ENCODE peak calls at places on chromosomes 6 and 20, in ten cellular contexts. S is pancreas; X is colonic mucosa; L is stomach; D is brain microvascular endothelial cell; P is lower lobe of right lung; Z is HCT116; F is CD8-positive, alpha-beta T cell; G is A673; H is adrenal gland. Q is an unnamed sample.
A peak's percentile ranks its signal among the peaks of the same experiment; 100 is the strongest.

GRCh38 chr20:17568972-17569471 is 853 bp upstream of the DSTN start:
- DNase-seq in S (peak; percentile 87), X (peak; percentile 90), L (peak; percentile 87), D (peak; percentile 97), P (peak; percentile 87), Z (peak; percentile 91), F (no peak), G (peak; percentile 73), H (peak; percentile 87), Q (peak; percentile 93)

GRCh38 chr6:116764557-116764960 is 960 bp downstream of the FAM162B start:
- DNase-seq in S (peak; percentile 60), X (no peak), L (no peak), D (peak; percentile 9), P (no peak), Z (no peak), F (no peak), G (no peak), H (no peak), Q (no peak)

GRCh38 chr6:3119040-3119723 is 671 bp downstream of the BPHL start:
- DNase-seq in S (no peak), X (peak; percentile 37), L (no peak), D (peak; percentile 19), P (no peak), Z (no peak), F (no peak), G (no peak), H (peak; percentile 25), Q (no peak)

GRCh38 chr6:20509211-20509610 is 25.0 kb upstream of the CDKAL1 start:
- DNase-seq in S (no peak), X (no peak), L (no peak), D (no peak), P (no peak), Z (no peak), F (no peak), G (peak; percentile 75), H (no peak), Q (no peak)

GRCh38 chr20:63502671-63503172 is 3.8 kb upstream of the EEF1A2 start:
- DNase-seq in S (no peak), X (no peak), L (no peak), D (no peak), P (peak; percentile 25), Z (no peak), F (no peak), G (no peak), H (no peak), Q (no peak)

GRCh38 chr6:79570129-79570801 is 33.0 kb upstream of the LCA5 start:
- DNase-seq in S (no peak), X (peak; percentile 78), L (peak; percentile 70), D (peak; percentile 72), P (no peak), Z (peak; percentile 80), F (no peak), G (no peak), H (peak; percentile 30), Q (peak; percentile 50)

GRCh38 chr20:47475419-47476044 is 26.2 kb upstream of the NCOA3 start:
- DNase-seq in S (no peak), X (no peak), L (no peak), D (no peak), P (no peak), Z (no peak), F (no peak), G (no peak), H (peak; percentile 22), Q (no peak)

GRCh38 chr6:51049983-51050877 is 231.6 kb downstream of the TFAP2B start:
- DNase-seq in S (no peak), X (no peak), L (no peak), D (peak; percentile 30), P (no peak), Z (no peak), F (no peak), G (no peak), H (no peak), Q (peak; percentile 38)

GRCh38 chr6:106520711-106521367 is 108.5 kb downstream of the RTN4IP1 start:
- DNase-seq in S (no peak), X (peak; percentile 38), L (peak; percentile 50), D (no peak), P (peak; percentile 73), Z (no peak), F (peak; percentile 63), G (no peak), H (peak; percentile 24), Q (no peak)

GRCh38 chr6:76465410-76465809 is 392.9 kb upstream of the IMPG1 start:
- DNase-seq in S (no peak), X (no peak), L (no peak), D (no peak), P (no peak), Z (no peak), F (no peak), G (no peak), H (no peak), Q (no peak)

GRCh38 chr6:19433101-19433500 is 404.1 kb upstream of the ID4 start:
- DNase-seq in S (no peak), X (no peak), L (no peak), D (no peak), P (no peak), Z (no peak), F (no peak), G (peak; percentile 49), H (no peak), Q (no peak)

GRCh38 chr6:1524040-1524480 is 85.7 kb upstream of the FOXC1 start:
- DNase-seq in S (no peak), X (peak; percentile 80), L (peak; percentile 29), D (peak; percentile 32), P (peak; percentile 79), Z (peak; percentile 70), F (peak; percentile 74), G (no peak), H (peak; percentile 55), Q (peak; percentile 12)

GRCh38 chr20:36094497-36094896 is 60.0 kb upstream of the EPB41L1 start:
- DNase-seq in S (no peak), X (peak; percentile 64), L (no peak), D (no peak), P (no peak), Z (no peak), F (no peak), G (no peak), H (no peak), Q (no peak)

GRCh38 chr6:70474751-70475150 is 61.4 kb downstream of the FAM135A start:
- DNase-seq in S (no peak), X (no peak), L (no peak), D (peak; percentile 7), P (no peak), Z (no peak), F (no peak), G (no peak), H (no peak), Q (no peak)

GRCh38 chr6:44404022-44404714 is 16.7 kb downstream of the CDC5L start:
- DNase-seq in S (no peak), X (no peak), L (no peak), D (no peak), P (no peak), Z (no peak), F (no peak), G (no peak), H (no peak), Q (no peak)
- H3K36me3 ChIP-seq in S (peaks cover 24% of the 10 kb centered on the region), X (peaks cover 7% of the 10 kb centered on the region), L (peaks cover 43% of the 10 kb centered on the region), D (peaks cover 44% of the 10 kb centered on the region), P (peaks cover 88% of the 10 kb centered on the region), Z (peaks cover 41% of the 10 kb centered on the region), F (peaks cover 36% of the 10 kb centered on the region), G (peaks cover 82% of the 10 kb centered on the region), H (no peaks in the 10 kb centered on the region), Q (peaks cover 5% of the 10 kb centered on the region)

GRCh38 chr6:31179896-31180295 is 9.4 kb upstream of the POU5F1 start:
- DNase-seq in S (peak; percentile 10), X (no peak), L (no peak), D (no peak), P (no peak), Z (no peak), F (no peak), G (no peak), H (no peak), Q (no peak)
- H3K4me3 ChIP-seq in S (no peak overlapping the region), X (no peak overlapping the region), L (no peak overlapping the region), D (peak overlapping the region; percentile 44), P (peak overlapping the region; percentile 58), Z (no peak overlapping the region), F (peak overlapping the region; percentile 73), G (no peak overlapping the region), H (no peak overlapping the region), Q (no peak overlapping the region)

DNA sequence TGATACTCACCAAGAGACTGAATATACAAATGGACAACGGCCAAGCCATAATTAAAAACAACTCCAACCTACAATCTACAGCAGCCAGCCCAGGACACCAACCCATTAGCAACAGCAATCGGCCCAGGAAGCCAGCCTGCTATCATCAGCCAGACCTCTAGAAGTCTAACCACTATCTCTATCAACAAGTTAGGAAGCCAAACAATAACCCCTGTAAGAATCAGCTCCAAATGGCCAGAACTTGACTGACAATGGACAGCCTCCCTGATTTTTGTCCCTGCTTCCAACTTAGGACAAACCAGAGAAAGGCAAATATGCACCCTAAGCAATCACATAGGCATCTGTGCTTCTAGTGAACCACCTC is 511.8 kb upstream of the JARID2 start:
- DNase-seq in S (no peak), X (no peak), L (no peak), D (no peak), P (no peak), Z (no peak), F (no peak), G (no peak), H (no peak), Q (no peak)
- TF ChIP-seq CTCF in S (no peak), X (no peak), L (no peak), D (no peak), P (no peak), Z (no peak), F (no peak), G (no peak), H (no peak), Q (no peak)

GRCh38 chr20:48705208-48706115 is 122.3 kb downstream of the PREX1 start:
- DNase-seq in S (no peak), X (no peak), L (no peak), D (no peak), P (no peak), Z (no peak), F (no peak), G (no peak), H (no peak), Q (no peak)

GRCh38 chr20:48703511-48704219 is 124.1 kb downstream of the PREX1 start:
- DNase-seq in S (peak; percentile 68), X (no peak), L (no peak), D (no peak), P (no peak), Z (no peak), F (no peak), G (no peak), H (no peak), Q (no peak)

GRCh38 chr20:48703107-48703506 is 124.7 kb downstream of the PREX1 start:
- DNase-seq in S (peak; percentile 81), X (no peak), L (peak; percentile 68), D (no peak), P (no peak), Z (no peak), F (no peak), G (no peak), H (peak; percentile 79), Q (no peak)

GRCh38 chr20:48706116-48706656 is 121.6 kb downstream of the PREX1 start:
- DNase-seq in S (peak; percentile 6), X (no peak), L (no peak), D (no peak), P (no peak), Z (no peak), F (no peak), G (no peak), H (no peak), Q (no peak)

DNA sequence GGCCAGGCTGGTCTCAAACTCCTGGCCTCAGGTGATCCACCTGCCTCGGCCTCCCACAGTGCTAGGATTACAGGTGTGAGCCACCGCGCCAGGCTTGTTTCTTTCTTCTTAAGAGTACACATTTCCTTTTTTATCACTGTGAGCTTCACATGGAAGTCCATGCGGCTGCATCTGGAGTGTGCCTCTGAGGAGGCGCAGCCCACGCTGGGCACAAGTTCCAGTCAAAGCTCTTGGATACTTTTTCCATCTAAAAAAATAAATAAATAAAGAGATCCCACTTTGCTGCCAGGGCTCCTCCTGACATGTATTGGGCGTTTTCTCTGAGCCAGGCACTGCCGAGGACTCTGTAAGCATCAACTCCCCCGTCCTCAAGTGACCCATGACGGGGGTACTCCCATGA is 123.0 kb downstream of the PREX1 start:
- DNase-seq in S (peak; percentile 18), X (no peak), L (no peak), D (no peak), P (no peak), Z (no peak), F (no peak), G (no peak), H (no peak), Q (no peak)
- H3K36me3 ChIP-seq in S (no peaks in the 10 kb centered on the region), X (no peaks in the 10 kb centered on the region), L (no peaks in the 10 kb centered on the region), D (peaks cover 2% of the 10 kb centered on the region), P (peaks cover 33% of the 10 kb centered on the region), Z (no peaks in the 10 kb centered on the region), F (peaks cover 28% of the 10 kb centered on the region), G (peaks cover 93% of the 10 kb centered on the region), H (no peaks in the 10 kb centered on the region), Q (no peaks in the 10 kb centered on the region)